ENCODE peak calls at places on chromosome X, in six cellular contexts. Y is IMR-90, O is kidney epithelial cell, H is ascending aorta, K is BJ, F is AG09309. A is an unnamed sample.

GRCh38 chrX:133980406-133980805 is 5.0 kb downstream of the GPC3 start:
- DNase-seq in O (no peak), K (no peak), H (no peak), F (no peak), Y (no peak), A (no peak)

GRCh38 chrX:39823848-39824247 is 273.9 kb downstream of the BCOR start:
- DNase-seq in H (no peak), K (no peak), F (no peak), Y (no peak), O (no peak), A (no peak)

GRCh38 chrX:71815906-71816156 is 52.7 kb downstream of the CXorf49B start:
- DNase-seq in K (no peak), Y (no peak), F (no peak), H (no peak), O (no peak), A (no peak)

GRCh38 chrX:103607385-103608304 is at the start of gene TCEAL3:
- DNase-seq in H (no peak), Y (peak; percentile 26), K (no peak), O (no peak), F (no peak), A (peak; percentile 48)

GRCh38 chrX:11597479-11597878 is 68.2 kb downstream of the ARHGAP6 start:
- DNase-seq in Y (no peak), O (no peak), F (no peak), K (no peak), H (no peak), A (no peak)

GRCh38 chrX:108307408-108308085 is 130.7 kb downstream of the COL4A6 start:
- DNase-seq in H (no peak), Y (peak; percentile 6), O (no peak), F (no peak), K (no peak), A (no peak)

GRCh38 chrX:70030242-70030823 is 19.4 kb downstream of the AWAT2 start:
- DNase-seq in K (no peak), F (no peak), H (no peak), Y (peak; percentile 49), O (no peak), A (no peak)

GRCh38 chrX:19040373-19040772 is 56.5 kb upstream of the PHKA2 start:
- DNase-seq in O (no peak), F (no peak), K (no peak), Y (no peak), H (no peak), A (no peak)

GRCh38 chrX:133185938-133186337 is 32.2 kb downstream of the TFDP3 start:
- DNase-seq in F (no peak), K (no peak), Y (no peak), O (no peak), H (no peak), A (no peak)

GRCh38 chrX:150450519-150451177 is 87.5 kb downstream of the MAMLD1 start:
- DNase-seq in K (no peak), Y (no peak), F (no peak), H (no peak), O (no peak), A (no peak)

GRCh38 chrX:15854080-15854655 is 445 bp downstream of the AP1S2 start:
- DNase-seq in K (no peak), O (no peak), H (peak; percentile 14), Y (no peak), F (no peak), A (peak; percentile 72)

GRCh38 chrX:129976441-129976840 is 6.0 kb upstream of the BCORL1 start:
- DNase-seq in O (no peak), H (no peak), F (no peak), Y (no peak), K (no peak), A (no peak)

GRCh38 chrX:68991691-68992345 is 163.0 kb downstream of the EFNB1 start:
- DNase-seq in K (no peak), F (no peak), Y (no peak), H (no peak), O (no peak), A (no peak)

GRCh38 chrX:21940356-21940829 is at the start of gene SMS:
- DNase-seq in Y (peak; percentile 75), O (no peak), H (peak; percentile 29), K (no peak), F (no peak), A (peak; percentile 82)

GRCh38 chrX:23661671-23662070 is 5.6 kb upstream of the PRDX4 start:
- DNase-seq in Y (peak; percentile 16), F (no peak), K (no peak), O (no peak), H (no peak), A (no peak)

GRCh38 chrX:1106478-1107210 is 105.8 kb downstream of the CRLF2 start:
- DNase-seq in F (no peak), H (no peak), K (no peak), O (no peak), Y (no peak), A (no peak)

GRCh38 chrX:41238543-41238942 is 95.4 kb upstream of the DDX3X start:
- DNase-seq in K (no peak), F (no peak), O (peak; percentile 34), H (no peak), Y (peak; percentile 76), A (no peak)

GRCh38 chrX:34956915-34957314 is 14.3 kb downstream of the FAM47B start:
- DNase-seq in K (peak; percentile 4), F (peak; percentile 3), Y (peak; percentile 52), H (no peak), O (peak; percentile 52), A (no peak)

GRCh38 chrX:96693407-96693806 is 8.8 kb downstream of the DIAPH2 start:
- DNase-seq in H (no peak), Y (no peak), F (no peak), O (no peak), K (no peak), A (no peak)

GRCh38 chrX:92231391-92231790 is 452.2 kb downstream of the PCDH11X start:
- DNase-seq in Y (no peak), O (no peak), H (no peak), K (no peak), F (no peak), A (no peak)

DNA sequence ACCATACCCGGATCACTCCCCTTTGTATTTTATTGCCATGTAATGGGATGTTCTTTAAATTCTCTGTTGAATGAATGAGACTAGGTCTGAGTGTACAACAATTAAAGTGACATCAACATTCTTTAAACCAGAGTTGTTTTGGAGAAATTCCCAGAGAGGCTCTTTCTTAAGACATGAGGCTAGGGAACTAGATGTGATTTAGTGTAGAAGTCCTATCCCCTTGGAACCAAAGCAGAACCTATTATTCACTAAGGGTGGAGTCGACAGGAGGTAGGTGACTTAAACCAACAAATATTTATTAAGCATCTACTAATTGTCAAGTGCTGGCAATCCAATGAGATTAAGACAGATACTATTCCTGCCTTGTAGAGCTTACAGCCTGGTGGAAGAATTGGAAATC is 1.7 kb downstream of the EIF1AX start:
- DNase-seq in Y (peak; percentile 59), K (peak; percentile 39), O (no peak), H (no peak), F (peak; percentile 27), A (no peak)
- H3K4me3 ChIP-seq in Y (peak overlapping the region; percentile 72), K (peak overlapping the region; percentile 76), O (peak overlapping the region; percentile 80), H (peak overlapping the region; percentile 92), F (peak overlapping the region; percentile 98), A (peak overlapping the region; percentile 98)

DNA sequence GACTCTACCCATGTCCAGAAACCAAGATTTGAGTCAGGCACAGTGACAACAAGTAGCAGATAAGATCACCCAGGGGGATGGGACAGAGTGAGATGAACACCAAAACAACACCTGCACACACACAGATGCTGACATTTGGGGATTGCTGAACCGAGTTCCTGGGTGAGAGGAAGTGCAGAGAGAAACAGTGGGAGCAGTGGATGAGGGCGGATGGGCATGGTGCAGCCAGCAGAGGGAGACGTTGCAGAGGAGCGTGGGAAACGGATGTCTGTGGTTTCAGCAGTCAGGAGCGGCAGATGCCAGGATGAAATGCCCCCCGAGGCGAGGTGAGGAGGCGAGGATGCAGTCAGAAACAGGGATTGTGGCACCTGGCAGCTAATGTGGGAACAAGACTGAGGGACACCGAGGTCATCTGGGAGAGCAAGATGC is 78.6 kb upstream of the STS start:
- DNase-seq in O (no peak), Y (no peak), K (no peak), F (no peak), H (no peak), A (no peak)
- H3K4me3 ChIP-seq in O (no peak overlapping the region), Y (no peak overlapping the region), K (no peak overlapping the region), F (no peak overlapping the region), H (no peak overlapping the region), A (no peak overlapping the region)

GRCh38 chrX:154372612-154373022 is 1.8 kb downstream of the FLNA start:
- DNase-seq in H (no peak), O (peak; percentile 41), F (no peak), Y (peak; percentile 65), K (no peak), A (no peak)

GRCh38 chrX:154373340-154374306 is 811 bp downstream of the FLNA start:
- DNase-seq in K (peak; percentile 40), O (no peak), Y (peak; percentile 83), H (no peak), F (no peak), A (no peak)

GRCh38 chrX:154375156-154375504 is 696 bp upstream of the FLNA start:
- DNase-seq in H (no peak), Y (no peak), O (no peak), K (no peak), F (no peak), A (no peak)

GRCh38 chrX:154376768-154377167 is 2.3 kb upstream of the EMD start:
- DNase-seq in H (no peak), K (no peak), Y (peak; percentile 24), O (no peak), F (no peak), A (no peak)

GRCh38 chrX:154374361-154375155 is at the start of gene FLNA:
- DNase-seq in K (no peak), Y (no peak), H (no peak), O (no peak), F (no peak), A (peak; percentile 65)
- H3K4me3 ChIP-seq in K (peak within 1 kb of the TSS; percentile 65), Y (peak within 1 kb of the TSS; percentile 90), H (peak within 1 kb of the TSS; percentile 64), O (peak within 1 kb of the TSS; percentile 39), F (peak within 1 kb of the TSS; percentile 55), A (peak within 1 kb of the TSS; percentile 56)

DNA sequence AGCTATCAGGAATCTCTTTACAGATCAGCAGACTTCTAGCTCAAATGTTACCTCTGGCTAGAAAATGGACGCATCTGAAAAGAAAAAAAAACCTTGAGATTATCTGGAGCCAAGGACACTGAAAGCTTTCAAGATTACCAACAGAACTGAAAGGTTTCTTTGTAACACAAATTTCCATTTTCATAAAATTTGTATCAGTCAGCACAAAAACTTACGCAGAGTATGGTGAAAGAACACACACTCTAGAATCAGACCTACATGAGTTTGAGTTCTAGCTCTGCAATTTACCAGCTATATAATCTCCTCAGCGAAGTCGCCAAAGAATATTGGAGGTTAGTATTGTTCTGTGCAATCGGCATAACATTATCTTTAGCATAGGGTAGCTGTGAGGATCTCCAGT is 1.8 kb downstream of the TAB3 start:
- DNase-seq in O (no peak), H (no peak), Y (no peak), K (no peak), F (no peak), A (no peak)
- H3K4me3 ChIP-seq in O (no peak overlapping the region), H (no peak overlapping the region), Y (no peak overlapping the region), K (no peak overlapping the region), F (no peak overlapping the region), A (no peak overlapping the region)

DNA sequence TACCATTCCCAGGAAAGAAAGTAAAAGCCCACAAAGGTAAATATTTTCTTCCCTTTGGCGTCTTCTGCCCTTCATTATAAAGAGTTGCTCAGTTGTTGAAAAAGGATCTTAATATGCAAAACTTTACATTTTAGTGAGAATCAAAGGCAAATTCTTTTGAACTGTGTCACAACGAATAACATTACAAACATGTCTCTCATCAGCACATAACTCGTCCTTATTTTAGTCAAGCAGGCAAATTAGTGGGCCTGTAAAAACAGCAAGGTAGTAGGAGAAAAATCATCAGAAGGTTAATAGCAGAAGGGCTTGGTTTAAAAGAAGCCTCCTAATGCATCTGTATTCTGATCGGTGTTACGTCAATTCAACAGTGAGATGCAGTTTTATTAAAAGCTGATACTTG is 647.3 kb upstream of the DIPK2B start:
- DNase-seq in H (no peak), F (no peak), Y (no peak), K (no peak), O (no peak), A (no peak)
- H3K4me3 ChIP-seq in H (no peak overlapping the region), F (no peak overlapping the region), Y (no peak overlapping the region), K (no peak overlapping the region), O (no peak overlapping the region), A (no peak overlapping the region)